ENCODE peak calls at places on chromosomes 3 and 15, in eight cellular contexts. One of them, this sample, is unnamed.

GRCh38 chr3:44584646-44585501 is at the start of gene ZNF660:
- DNase-seq in K562: peak; percentile 17
- DNase-seq in HepG2: peak; percentile 57
- DNase-seq in HCT116: no peak
- DNase-seq in endothelial cell of umbilical vein: peak; percentile 55
- DNase-seq in GM23338: peak; percentile 97
- DNase-seq in GM12878: no peak
- DNase-seq in H1: peak; percentile 84
- DNase-seq in this sample: no peak

GRCh38 chr3:55305714-55306485 is 181.2 kb downstream of the WNT5A start:
- DNase-seq in K562: no peak
- DNase-seq in HepG2: no peak
- DNase-seq in HCT116: no peak
- DNase-seq in endothelial cell of umbilical vein: no peak
- DNase-seq in GM23338: no peak
- DNase-seq in GM12878: no peak
- DNase-seq in H1: no peak
- DNase-seq in this sample: no peak

GRCh38 chr3:115325539-115325938 is 178.5 kb upstream of the ZBTB20 start:
- DNase-seq in K562: peak; percentile 14
- DNase-seq in HepG2: peak; percentile 5
- DNase-seq in HCT116: no peak
- DNase-seq in endothelial cell of umbilical vein: peak; percentile 47
- DNase-seq in GM23338: peak; percentile 90
- DNase-seq in GM12878: no peak
- DNase-seq in H1: peak; percentile 66
- DNase-seq in this sample: no peak

GRCh38 chr3:190120161-190121060 is at the start of gene P3H2:
- DNase-seq in K562: no peak
- DNase-seq in HepG2: peak; percentile 66
- DNase-seq in HCT116: peak; percentile 64
- DNase-seq in endothelial cell of umbilical vein: peak; percentile 93
- DNase-seq in GM23338: peak; percentile 93
- DNase-seq in GM12878: no peak
- DNase-seq in H1: peak; percentile 82
- DNase-seq in this sample: no peak

GRCh38 chr15:29857196-29857595 is 34.9 kb upstream of the TJP1 start:
- DNase-seq in K562: no peak
- DNase-seq in HepG2: no peak
- DNase-seq in HCT116: no peak
- DNase-seq in endothelial cell of umbilical vein: no peak
- DNase-seq in GM23338: no peak
- DNase-seq in GM12878: no peak
- DNase-seq in H1: no peak
- DNase-seq in this sample: no peak

GRCh38 chr15:101438482-101439284 is 50.8 kb downstream of the PCSK6 start:
- DNase-seq in K562: no peak
- DNase-seq in HepG2: peak; percentile 97
- DNase-seq in HCT116: no peak
- DNase-seq in endothelial cell of umbilical vein: no peak
- DNase-seq in GM23338: no peak
- DNase-seq in GM12878: no peak
- DNase-seq in H1: peak; percentile 39
- DNase-seq in this sample: no peak

GRCh38 chr15:68768321-68768720 is 52.4 kb downstream of the ANP32A start:
- DNase-seq in K562: no peak
- DNase-seq in HepG2: no peak
- DNase-seq in HCT116: no peak
- DNase-seq in endothelial cell of umbilical vein: peak; percentile 78
- DNase-seq in GM23338: no peak
- DNase-seq in GM12878: no peak
- DNase-seq in H1: no peak
- DNase-seq in this sample: no peak

GRCh38 chr3:38118421-38119247 is 18.3 kb downstream of the ACAA1 start:
- DNase-seq in K562: no peak
- DNase-seq in HepG2: no peak
- DNase-seq in HCT116: no peak
- DNase-seq in endothelial cell of umbilical vein: no peak
- DNase-seq in GM23338: no peak
- DNase-seq in GM12878: no peak
- DNase-seq in H1: no peak
- DNase-seq in this sample: no peak

GRCh38 chr3:184180165-184180564 is 5.5 kb downstream of the AP2M1 start:
- DNase-seq in K562: no peak
- DNase-seq in HepG2: no peak
- DNase-seq in HCT116: no peak
- DNase-seq in endothelial cell of umbilical vein: peak; percentile 37
- DNase-seq in GM23338: no peak
- DNase-seq in GM12878: no peak
- DNase-seq in H1: no peak
- DNase-seq in this sample: no peak

GRCh38 chr15:36911322-36911944 is 188.9 kb downstream of the MEIS2 start:
- DNase-seq in K562: no peak
- DNase-seq in HepG2: peak; percentile 21
- DNase-seq in HCT116: no peak
- DNase-seq in endothelial cell of umbilical vein: peak; percentile 13
- DNase-seq in GM23338: peak; percentile 18
- DNase-seq in GM12878: no peak
- DNase-seq in H1: no peak
- DNase-seq in this sample: no peak

GRCh38 chr3:196175717-196176116 is 35.5 kb downstream of the ZDHHC19 start:
- DNase-seq in K562: no peak
- DNase-seq in HepG2: no peak
- DNase-seq in HCT116: no peak
- DNase-seq in endothelial cell of umbilical vein: no peak
- DNase-seq in GM23338: no peak
- DNase-seq in GM12878: no peak
- DNase-seq in H1: no peak
- DNase-seq in this sample: no peak

GRCh38 chr3:48057521-48057920 is 41.3 kb upstream of the MAP4 start:
- DNase-seq in K562: no peak
- DNase-seq in HepG2: no peak
- DNase-seq in HCT116: no peak
- DNase-seq in endothelial cell of umbilical vein: no peak
- DNase-seq in GM23338: no peak
- DNase-seq in GM12878: no peak
- DNase-seq in H1: no peak
- DNase-seq in this sample: no peak

GRCh38 chr15:60713096-60714084 is 234.4 kb upstream of the ICE2 start:
- DNase-seq in K562: no peak
- DNase-seq in HepG2: no peak
- DNase-seq in HCT116: no peak
- DNase-seq in endothelial cell of umbilical vein: peak; percentile 47
- DNase-seq in GM23338: no peak
- DNase-seq in GM12878: no peak
- DNase-seq in H1: no peak
- DNase-seq in this sample: no peak

GRCh38 chr15:83014205-83014653 is 2.8 kb upstream of the C15orf40 start:
- DNase-seq in K562: no peak
- DNase-seq in HepG2: no peak
- DNase-seq in HCT116: no peak
- DNase-seq in endothelial cell of umbilical vein: no peak
- DNase-seq in GM23338: no peak
- DNase-seq in GM12878: no peak
- DNase-seq in H1: no peak
- DNase-seq in this sample: no peak
- TF ChIP-seq POLR2AphosphoS5 in K562: no peak
- TF ChIP-seq POLR2AphosphoS5 in HepG2: no peak
- TF ChIP-seq POLR2AphosphoS5 in HCT116: no peak
- TF ChIP-seq POLR2AphosphoS5 in endothelial cell of umbilical vein: no peak
- TF ChIP-seq POLR2AphosphoS5 in GM23338: peak; percentile 40
- TF ChIP-seq POLR2AphosphoS5 in GM12878: peak; percentile 40
- TF ChIP-seq POLR2AphosphoS5 in H1: no peak
- TF ChIP-seq POLR2AphosphoS5 in this sample: no peak

DNA sequence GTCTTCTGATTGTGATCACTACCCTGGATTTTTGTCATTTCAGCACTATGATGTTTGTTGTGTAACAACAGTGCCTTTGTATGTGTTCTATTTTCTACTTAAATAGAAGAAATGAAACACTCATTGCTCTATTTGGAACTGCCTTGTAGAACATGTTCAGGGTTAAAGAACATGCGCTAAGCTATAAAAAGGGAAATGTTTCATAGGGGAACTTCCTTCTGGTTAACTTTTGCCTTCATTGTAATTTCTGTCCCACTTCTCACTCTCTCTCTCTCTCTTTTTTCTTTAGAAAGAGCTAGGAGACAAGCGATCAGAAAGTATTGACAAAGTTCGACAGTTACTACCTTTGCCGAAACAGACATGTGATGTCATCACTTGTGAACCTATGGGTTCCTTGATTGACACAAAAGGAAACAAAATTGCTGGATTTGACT is at the start of gene P2RY12:
- DNase-seq in K562: no peak
- DNase-seq in HepG2: no peak
- DNase-seq in HCT116: no peak
- DNase-seq in endothelial cell of umbilical vein: no peak
- DNase-seq in GM23338: no peak
- DNase-seq in GM12878: peak; percentile 36
- DNase-seq in H1: no peak
- DNase-seq in this sample: no peak
- H3K4me3 ChIP-seq in K562: no peak within 1 kb of the TSS
- H3K4me3 ChIP-seq in HepG2: no peak within 1 kb of the TSS
- H3K4me3 ChIP-seq in HCT116: no peak within 1 kb of the TSS
- H3K4me3 ChIP-seq in endothelial cell of umbilical vein: no peak within 1 kb of the TSS
- H3K4me3 ChIP-seq in GM23338: no peak within 1 kb of the TSS
- H3K4me3 ChIP-seq in GM12878: peak within 1 kb of the TSS; percentile 55
- H3K4me3 ChIP-seq in H1: no peak within 1 kb of the TSS
- H3K4me3 ChIP-seq in this sample: no peak within 1 kb of the TSS

GRCh38 chr3:168080022-168080421 is 15.7 kb downstream of the GOLIM4 start:
- DNase-seq in K562: no peak
- DNase-seq in HepG2: no peak
- DNase-seq in HCT116: no peak
- DNase-seq in endothelial cell of umbilical vein: no peak
- DNase-seq in GM23338: no peak
- DNase-seq in GM12878: no peak
- DNase-seq in H1: no peak
- DNase-seq in this sample: no peak
- TF ChIP-seq EZH2 in K562: no peak
- TF ChIP-seq EZH2 in HepG2: no peak
- TF ChIP-seq EZH2 in HCT116: no peak
- TF ChIP-seq EZH2 in endothelial cell of umbilical vein: no peak
- TF ChIP-seq EZH2 in GM23338: no peak
- TF ChIP-seq EZH2 in GM12878: no peak
- TF ChIP-seq EZH2 in H1: no peak
- TF ChIP-seq EZH2 in this sample: no peak

DNA sequence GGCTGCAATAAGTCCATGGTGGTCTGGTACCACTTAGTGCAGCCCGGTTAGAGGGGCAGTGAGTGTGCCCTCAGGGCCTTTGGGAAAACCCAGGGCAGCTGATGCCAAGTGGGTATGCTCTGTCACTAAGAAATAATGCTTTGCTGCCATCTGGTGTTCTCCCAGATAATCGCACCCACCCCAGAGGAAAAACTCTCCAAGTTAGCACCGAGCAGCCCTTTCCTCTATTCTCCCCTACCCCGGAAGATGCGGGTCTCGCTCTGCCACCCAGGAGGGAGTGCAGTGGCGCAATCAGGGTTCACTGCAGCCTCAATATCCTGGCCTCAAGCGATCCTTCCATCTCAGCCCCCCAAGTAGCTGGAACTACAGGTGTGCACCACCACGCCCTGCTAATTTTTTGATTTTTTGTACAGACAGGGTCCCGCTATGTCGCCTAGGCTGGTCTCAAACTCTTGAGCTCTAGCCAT is 21.3 kb upstream of the DAPK2 start:
- DNase-seq in K562: peak; percentile 67
- DNase-seq in HepG2: peak; percentile 60
- DNase-seq in HCT116: no peak
- DNase-seq in endothelial cell of umbilical vein: peak; percentile 64
- DNase-seq in GM23338: peak; percentile 89
- DNase-seq in GM12878: peak; percentile 40
- DNase-seq in H1: peak; percentile 93
- DNase-seq in this sample: peak; percentile 64
- TF ChIP-seq POLR2AphosphoS5 in K562: no peak
- TF ChIP-seq POLR2AphosphoS5 in HepG2: no peak
- TF ChIP-seq POLR2AphosphoS5 in HCT116: no peak
- TF ChIP-seq POLR2AphosphoS5 in endothelial cell of umbilical vein: no peak
- TF ChIP-seq POLR2AphosphoS5 in GM23338: no peak
- TF ChIP-seq POLR2AphosphoS5 in GM12878: no peak
- TF ChIP-seq POLR2AphosphoS5 in H1: no peak
- TF ChIP-seq POLR2AphosphoS5 in this sample: no peak

GRCh38 chr3:148951599-148952361 is 39.6 kb upstream of the GYG1 start:
- DNase-seq in K562: no peak
- DNase-seq in HepG2: no peak
- DNase-seq in HCT116: no peak
- DNase-seq in endothelial cell of umbilical vein: no peak
- DNase-seq in GM23338: no peak
- DNase-seq in GM12878: no peak
- DNase-seq in H1: no peak
- DNase-seq in this sample: no peak

GRCh38 chr3:148953094-148953493 is 38.2 kb upstream of the GYG1 start:
- DNase-seq in K562: no peak
- DNase-seq in HepG2: no peak
- DNase-seq in HCT116: no peak
- DNase-seq in endothelial cell of umbilical vein: no peak
- DNase-seq in GM23338: no peak
- DNase-seq in GM12878: no peak
- DNase-seq in H1: no peak
- DNase-seq in this sample: no peak

GRCh38 chr3:148955544-148956346 is 35.6 kb upstream of the GYG1 start:
- DNase-seq in K562: no peak
- DNase-seq in HepG2: peak; percentile 47
- DNase-seq in HCT116: peak; percentile 48
- DNase-seq in endothelial cell of umbilical vein: peak; percentile 87
- DNase-seq in GM23338: peak; percentile 76
- DNase-seq in GM12878: no peak
- DNase-seq in H1: peak; percentile 53
- DNase-seq in this sample: peak; percentile 44

GRCh38 chr3:148957586-148957985 is 33.8 kb upstream of the GYG1 start:
- DNase-seq in K562: peak; percentile 24
- DNase-seq in HepG2: peak; percentile 37
- DNase-seq in HCT116: peak; percentile 8
- DNase-seq in endothelial cell of umbilical vein: no peak
- DNase-seq in GM23338: peak; percentile 81
- DNase-seq in GM12878: no peak
- DNase-seq in H1: peak; percentile 59
- DNase-seq in this sample: no peak

DNA sequence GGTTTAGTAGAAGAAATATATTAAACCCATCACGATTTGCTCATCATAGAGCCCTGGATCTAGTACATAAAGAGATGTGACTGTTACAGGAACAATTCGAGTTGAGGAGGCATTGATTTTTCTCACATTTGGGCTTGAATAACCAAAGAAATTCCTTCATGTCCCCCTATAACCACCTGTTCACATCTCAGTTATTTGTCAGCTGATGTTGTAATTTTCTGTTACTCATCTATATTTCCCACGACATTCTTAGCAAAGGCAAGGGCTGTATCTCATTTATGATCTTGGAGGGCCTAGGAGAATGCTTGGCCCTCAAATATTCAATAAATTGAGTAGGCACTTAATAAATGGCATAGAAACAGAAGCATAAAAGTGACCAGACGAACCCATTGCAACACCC is 36.4 kb upstream of the GYG1 start:
- DNase-seq in K562: no peak
- DNase-seq in HepG2: no peak
- DNase-seq in HCT116: no peak
- DNase-seq in endothelial cell of umbilical vein: no peak
- DNase-seq in GM23338: no peak
- DNase-seq in GM12878: no peak
- DNase-seq in H1: no peak
- DNase-seq in this sample: no peak
- H3K4me3 ChIP-seq in K562: no peak overlapping the region
- H3K4me3 ChIP-seq in HepG2: no peak overlapping the region
- H3K4me3 ChIP-seq in HCT116: no peak overlapping the region
- H3K4me3 ChIP-seq in endothelial cell of umbilical vein: no peak overlapping the region
- H3K4me3 ChIP-seq in GM23338: no peak overlapping the region
- H3K4me3 ChIP-seq in GM12878: no peak overlapping the region
- H3K4me3 ChIP-seq in H1: no peak overlapping the region
- H3K4me3 ChIP-seq in this sample: no peak overlapping the region

This sample was measured in SK-N-MC.